ENCODE peak calls at places on chromosome 3, in six cellular contexts. P is transverse colon, H is heart left ventricle, G is ovary, O is K562, Q is body of pancreas. A is an unnamed sample.

GRCh38 chr3:27160146-27160545 is 209.0 kb downstream of the NEK10 start:
- DNase-seq in P (no peak), H (no peak), G (no peak), O (no peak), Q (no peak), A (no peak)

GRCh38 chr3:143011705-143012104 is 10.3 kb downstream of the U2SURP start:
- DNase-seq in P (no peak), H (no peak), G (no peak), O (no peak), Q (no peak), A (no peak)

GRCh38 chr3:166080096-166080495 is 242.9 kb upstream of the BCHE start:
- DNase-seq in P (no peak), H (no peak), G (no peak), O (no peak), Q (no peak), A (no peak)

GRCh38 chr3:190902292-190902691 is 39.8 kb upstream of the GMNC start:
- DNase-seq in P (no peak), H (no peak), G (no peak), O (no peak), Q (no peak), A (no peak)

GRCh38 chr3:41290736-41291135 is 91.4 kb downstream of the CTNNB1 start:
- DNase-seq in P (no peak), H (no peak), G (no peak), O (no peak), Q (no peak), A (no peak)

GRCh38 chr3:20608054-20608738 is 422.2 kb upstream of the SGO1 start:
- DNase-seq in P (no peak), H (no peak), G (no peak), O (peak; percentile 60), Q (no peak), A (no peak)

GRCh38 chr3:71370467-71370866 is 213.1 kb downstream of the FOXP1 start:
- DNase-seq in P (no peak), H (no peak), G (no peak), O (peak; percentile 63), Q (no peak), A (peak; percentile 82)

GRCh38 chr3:196246612-196247308 is 30.4 kb downstream of the SLC51A start:
- DNase-seq in P (no peak), H (no peak), G (no peak), O (no peak), Q (no peak), A (no peak)

GRCh38 chr3:10192953-10193691 is 28.4 kb downstream of the IRAK2 start:
- DNase-seq in P (peak; percentile 62), H (no peak), G (no peak), O (peak; percentile 48), Q (no peak), A (no peak)

GRCh38 chr3:32109256-32109655 is 2.8 kb downstream of the GPD1L start:
- DNase-seq in P (peak; percentile 75), H (peak; percentile 84), G (peak; percentile 88), O (no peak), Q (peak; percentile 67), A (peak; percentile 97)

GRCh38 chr3:10443791-10444429 is 61.5 kb downstream of the ATP2B2 start:
- DNase-seq in P (no peak), H (no peak), G (no peak), O (no peak), Q (no peak), A (no peak)

GRCh38 chr3:35651888-35652287 is 12.6 kb downstream of the ARPP21 start:
- DNase-seq in P (no peak), H (no peak), G (no peak), O (no peak), Q (no peak), A (no peak)

GRCh38 chr3:117719316-117719926 is 1009.8 kb downstream of the TUSC7 start:
- DNase-seq in P (no peak), H (no peak), G (no peak), O (peak; percentile 1), Q (no peak), A (no peak)

GRCh38 chr3:143471705-143472104 is 352.1 kb downstream of the CHST2 start:
- DNase-seq in P (no peak), H (no peak), G (no peak), O (no peak), Q (no peak), A (no peak)

GRCh38 chr3:6935964-6936363 is 75.0 kb downstream of the GRM7 start:
- DNase-seq in P (no peak), H (no peak), G (no peak), O (no peak), Q (peak; percentile 49), A (no peak)

GRCh38 chr3:187208159-187208558 is 10.9 kb downstream of the RTP1 start:
- DNase-seq in P (no peak), H (no peak), G (no peak), O (no peak), Q (no peak), A (no peak)

GRCh38 chr3:123635220-123635619 is 50.4 kb upstream of the HACD2 start:
- DNase-seq in P (no peak), H (no peak), G (no peak), O (no peak), Q (no peak), A (no peak)

DNA sequence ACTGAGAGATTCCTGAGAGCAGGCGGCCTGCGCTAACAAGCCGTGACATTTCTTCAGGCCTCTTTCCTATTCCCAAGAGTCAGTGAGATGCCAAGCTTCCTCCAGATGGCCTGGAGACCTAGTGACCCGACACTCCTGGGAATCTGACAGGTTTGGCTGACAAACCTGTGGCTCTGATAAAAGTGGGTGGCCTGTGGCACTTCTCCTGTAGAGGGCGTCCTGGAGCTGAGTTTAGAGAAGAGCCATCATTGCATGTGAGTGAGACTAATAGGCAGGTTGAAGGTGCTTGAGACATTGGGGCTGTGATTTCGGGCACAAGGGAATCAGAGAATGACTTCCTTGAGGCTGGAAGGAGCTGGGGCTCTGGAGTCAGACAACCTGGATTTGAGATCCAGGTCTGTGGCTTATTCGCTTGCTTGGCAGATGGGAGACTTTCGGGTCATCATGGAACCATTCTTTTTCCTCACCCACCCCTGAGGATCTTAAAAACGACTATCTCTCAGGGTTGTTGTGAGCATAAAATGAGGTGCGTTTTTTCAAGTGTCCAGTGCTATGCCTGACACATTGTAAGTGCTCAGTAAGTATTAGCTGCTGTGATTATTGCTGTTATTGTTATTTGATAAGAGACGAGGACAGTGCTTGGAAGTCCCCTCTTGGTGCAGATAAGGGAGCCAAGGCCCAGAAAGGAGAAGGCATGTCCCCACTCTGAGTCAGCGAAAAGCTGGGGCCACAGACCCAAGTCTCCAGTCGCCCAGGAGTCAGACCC is 77.2 kb downstream of the SCN10A start:
- DNase-seq in P (peak; percentile 28), H (no peak), G (no peak), O (peak; percentile 75), Q (peak; percentile 35), A (no peak)
- TF ChIP-seq CTCF in P (peak; percentile 33), H (peak; percentile 50), G (no peak), O (peak; percentile 84), Q (peak; percentile 36), A (no peak)

DNA sequence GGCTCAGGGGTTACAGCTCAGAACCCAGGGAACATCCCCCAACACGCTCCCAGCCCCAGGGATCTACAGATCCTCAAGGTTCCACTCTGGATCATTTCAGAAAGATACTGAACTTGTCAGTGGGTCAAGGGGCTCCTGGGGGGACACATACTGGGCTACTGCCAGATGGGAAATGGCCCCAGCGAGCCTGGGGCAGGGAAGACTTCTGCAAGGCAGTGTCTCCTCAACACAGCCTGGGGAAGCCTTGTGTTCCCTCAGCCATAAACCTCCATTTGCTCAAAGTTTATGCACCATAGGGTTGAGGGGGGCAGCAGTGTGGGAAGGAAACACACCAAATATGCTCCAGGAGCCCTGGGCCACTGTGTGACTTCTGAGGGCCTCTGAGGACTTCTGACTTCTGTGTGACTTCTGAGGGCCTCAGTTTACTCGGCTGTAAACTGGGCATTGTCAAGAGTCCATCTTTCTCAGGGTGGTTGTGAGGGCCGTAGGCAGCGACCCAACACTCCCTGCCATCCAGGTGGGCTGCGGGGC is 58.4 kb downstream of the IQSEC1 start:
- DNase-seq in P (peak; percentile 14), H (no peak), G (no peak), O (no peak), Q (no peak), A (no peak)
- TF ChIP-seq POLR2A in P (no peak), H (no peak), G (no peak), O (no peak), Q (no peak), A (no peak)

GRCh38 chr3:178117641-178118040 is 418.6 kb upstream of the KCNMB2 start:
- DNase-seq in P (no peak), H (no peak), G (no peak), O (no peak), Q (no peak), A (no peak)
- H3K36me3 ChIP-seq in P (no peaks in the 10 kb centered on the region), H (no peaks in the 10 kb centered on the region), G (no peaks in the 10 kb centered on the region), O (no peaks in the 10 kb centered on the region), Q (no peaks in the 10 kb centered on the region), A (no peaks in the 10 kb centered on the region)

GRCh38 chr3:68018275-68018674 is 363.9 kb upstream of the SUCLG2 start:
- DNase-seq in P (no peak), H (no peak), G (no peak), O (no peak), Q (no peak), A (no peak)

DNA sequence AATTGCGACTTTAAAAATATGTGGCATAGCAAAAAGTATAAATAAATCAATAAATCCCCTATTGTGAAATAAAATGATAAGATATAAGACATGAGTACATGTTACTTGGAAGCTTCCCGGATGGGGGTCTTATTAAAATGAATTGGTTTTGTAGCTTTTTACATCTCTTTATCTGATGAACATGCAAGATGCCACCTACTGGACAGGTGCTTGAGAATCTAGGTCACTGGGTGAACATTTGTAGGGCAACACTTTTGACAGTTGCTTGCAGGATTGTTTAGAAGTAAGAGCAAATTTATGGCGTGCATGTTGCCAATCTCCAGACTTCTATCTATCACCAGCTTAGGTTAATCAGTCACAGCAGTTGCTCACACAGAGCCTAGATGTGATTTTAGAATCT is 362.7 kb upstream of the SUCLG2 start:
- DNase-seq in P (no peak), H (no peak), G (no peak), O (no peak), Q (no peak), A (no peak)
- TF ChIP-seq CTCF in P (no peak), H (no peak), G (no peak), O (no peak), Q (no peak), A (no peak)

GRCh38 chr3:188779537-188779936 is 392.2 kb upstream of the TPRG1 start:
- DNase-seq in P (no peak), H (no peak), G (no peak), O (no peak), Q (no peak), A (no peak)
- TF ChIP-seq POLR2A in P (no peak), H (no peak), G (no peak), O (no peak), Q (no peak), A (no peak)

A was measured in esophagus muscularis mucosa.